ENCODE peak calls at places on chromosomes 13 and 19, in six cellular contexts. W, J, M, A, X and L are unnamed samples.

GRCh38 chr19:47768604-47769003 is 9.9 kb upstream of the SELENOW start:
- DNase-seq in M (no peak), W (no peak), A (no peak), J (no peak), X (no peak), L (no peak)

GRCh38 chr19:10260141-10260584 is 8.1 kb downstream of the MRPL4 start:
- DNase-seq in X (no peak), A (no peak), W (no peak), M (no peak), J (no peak), L (no peak)

GRCh38 chr19:13784731-13785452 is 10.4 kb upstream of the ZSWIM4 start:
- DNase-seq in M (peak; percentile 66), J (peak; percentile 63), W (peak; percentile 63), A (peak; percentile 73), X (peak; percentile 89), L (peak; percentile 91)

GRCh38 chr19:49114630-49115363 is 627 bp downstream of the LIN7B start:
- DNase-seq in W (peak; percentile 57), A (peak; percentile 74), X (peak; percentile 81), M (peak; percentile 49), J (no peak), L (peak; percentile 91)

GRCh38 chr19:43148233-43148632 is 38.1 kb downstream of the PSG5 start:
- DNase-seq in X (no peak), M (no peak), J (no peak), W (no peak), A (no peak), L (no peak)

GRCh38 chr19:12126707-12127106 is 13.4 kb downstream of the ZNF20 start:
- DNase-seq in M (no peak), A (no peak), X (peak; percentile 18), W (no peak), J (no peak), L (no peak)

GRCh38 chr13:94119360-94119936 is 360.0 kb downstream of the DCT start:
- DNase-seq in W (no peak), X (no peak), M (no peak), J (no peak), A (no peak), L (no peak)

GRCh38 chr19:4431808-4432674 is 25.6 kb downstream of the UBXN6 start:
- DNase-seq in M (no peak), W (no peak), J (no peak), X (no peak), A (no peak), L (no peak)

GRCh38 chr19:41192574-41193419 is at the start of gene CYP2S1:
- DNase-seq in A (no peak), X (no peak), M (no peak), J (no peak), W (no peak), L (no peak)

GRCh38 chr13:39385621-39386231 is 217.3 kb downstream of the LHFPL6 start:
- DNase-seq in A (no peak), J (no peak), X (no peak), W (no peak), M (no peak), L (no peak)

GRCh38 chr13:109454167-109454917 is 332.0 kb downstream of the IRS2 start:
- DNase-seq in X (no peak), M (no peak), A (no peak), J (no peak), W (no peak), L (no peak)

GRCh38 chr13:113668491-113668971 is 1.5 kb downstream of the GRK1 start:
- DNase-seq in J (no peak), A (no peak), W (no peak), X (no peak), M (no peak), L (no peak)

GRCh38 chr19:52689804-52690394 is 44.9 kb downstream of the ZNF611 start:
- DNase-seq in W (peak; percentile 13), M (no peak), A (peak; percentile 60), X (peak; percentile 29), J (no peak), L (peak; percentile 86)

GRCh38 chr13:88411696-88412095 is 740.5 kb downstream of the SLITRK5 start:
- DNase-seq in A (no peak), M (no peak), W (no peak), X (no peak), J (no peak), L (no peak)

GRCh38 chr19:1049106-1049505 is 9.2 kb downstream of the ABCA7 start:
- DNase-seq in A (no peak), X (no peak), W (no peak), J (no peak), M (no peak), L (no peak)

GRCh38 chr13:36673352-36673751 is 468 bp upstream of the SERTM1 start:
- DNase-seq in J (no peak), X (no peak), M (no peak), W (no peak), A (no peak), L (no peak)

GRCh38 chr13:113989585-113990300 is 15.9 kb upstream of the C13orf46 start:
- DNase-seq in J (no peak), M (no peak), X (no peak), A (no peak), W (no peak), L (peak; percentile 47)

GRCh38 chr19:31962565-31962996 is 382.8 kb upstream of the ZNF507 start:
- DNase-seq in W (no peak), M (no peak), A (no peak), X (no peak), J (no peak), L (no peak)

GRCh38 chr19:43618921-43619261 is 538 bp downstream of the ZNF428 start:
- DNase-seq in M (peak; percentile 16), X (peak; percentile 58), J (no peak), A (no peak), W (peak; percentile 47), L (no peak)

GRCh38 chr13:74891610-74892009 is 590.4 kb downstream of the TBC1D4 start:
- DNase-seq in M (no peak), X (no peak), J (no peak), A (no peak), W (no peak), L (no peak)

GRCh38 chr13:71374471-71375041 is 492.4 kb downstream of the DACH1 start:
- DNase-seq in X (peak; percentile 14), J (no peak), W (peak; percentile 7), A (no peak), M (no peak), L (no peak)

GRCh38 chr13:79642596-79642995 is 161.6 kb downstream of the NDFIP2 start:
- DNase-seq in W (no peak), J (no peak), M (no peak), X (no peak), A (no peak), L (no peak)

GRCh38 chr19:57566396-57567256 is 7.0 kb upstream of the ZNF550 start:
- DNase-seq in A (no peak), X (peak; percentile 16), W (no peak), J (no peak), M (no peak), L (no peak)